ENCODE peak calls at places on chromosome 12, in five cellular contexts. K is CD8-positive, alpha-beta T cell; H is GM12878; A is mucosa of descending colon; Q is body of pancreas. J is an unnamed sample. For H3K4me1 and H3K36me3, the result is how much of the 10 kb centered on the place peaks cover.

GRCh38 chr12:49059385-49060232 is 985 bp downstream of the KMT2D start:
- DNase-seq in K (no peak), H (no peak), A (peak), Q (no peak), J (peak)

GRCh38 chr12:51496907-51497306 is 72.3 kb downstream of the SLC4A8 start:
- DNase-seq in K (no peak), H (no peak), A (no peak), Q (no peak), J (no peak)

GRCh38 chr12:104585448-104586055 is 128.8 kb downstream of the CHST11 start:
- DNase-seq in K (no peak), H (no peak), A (no peak), Q (no peak), J (no peak)

GRCh38 chr12:2902287-2902880 is 11.7 kb downstream of the TULP3 start:
- DNase-seq in K (no peak), H (no peak), A (no peak), Q (peak), J (no peak)

GRCh38 chr12:11508699-11509098 is 113.3 kb upstream of the PRB2 start:
- DNase-seq in K (no peak), H (no peak), A (no peak), Q (no peak), J (no peak)

GRCh38 chr12:78088391-78088832 is 257.7 kb downstream of the NAV3 start:
- DNase-seq in K (no peak), H (no peak), A (no peak), Q (no peak), J (peak)

GRCh38 chr12:50598321-50598862 is 93.6 kb downstream of the DIP2B start:
- DNase-seq in K (no peak), H (no peak), A (no peak), Q (no peak), J (no peak)

GRCh38 chr12:74689071-74689655 is 151.5 kb downstream of the ATXN7L3B start:
- DNase-seq in K (no peak), H (no peak), A (no peak), Q (no peak), J (peak)

GRCh38 chr12:47722926-47723631 is 2.2 kb downstream of the ENDOU start:
- DNase-seq in K (no peak), H (no peak), A (no peak), Q (no peak), J (no peak)

GRCh38 chr12:267581-268482 is 5.2 kb upstream of the SLC6A13 start:
- DNase-seq in K (no peak), H (no peak), A (no peak), Q (no peak), J (no peak)

GRCh38 chr12:57057037-57057436 is 7.1 kb upstream of the MYO1A start:
- DNase-seq in K (no peak), H (no peak), A (no peak), Q (no peak), J (no peak)

GRCh38 chr12:127656261-127656660 is 610.7 kb upstream of the TMEM132C start:
- DNase-seq in K (no peak), H (no peak), A (no peak), Q (no peak), J (no peak)

GRCh38 chr12:11834104-11834812 is 184.8 kb downstream of the ETV6 start:
- DNase-seq in K (no peak), H (no peak), A (no peak), Q (no peak), J (no peak)

GRCh38 chr12:52243774-52244614 is 11.0 kb downstream of the KRT7 start:
- DNase-seq in K (peak), H (peak), A (peak), Q (peak), J (peak)

GRCh38 chr12:3129301-3130052 is 52.3 kb downstream of the TSPAN9 start:
- DNase-seq in K (no peak), H (peak), A (no peak), Q (no peak), J (no peak)

DNA sequence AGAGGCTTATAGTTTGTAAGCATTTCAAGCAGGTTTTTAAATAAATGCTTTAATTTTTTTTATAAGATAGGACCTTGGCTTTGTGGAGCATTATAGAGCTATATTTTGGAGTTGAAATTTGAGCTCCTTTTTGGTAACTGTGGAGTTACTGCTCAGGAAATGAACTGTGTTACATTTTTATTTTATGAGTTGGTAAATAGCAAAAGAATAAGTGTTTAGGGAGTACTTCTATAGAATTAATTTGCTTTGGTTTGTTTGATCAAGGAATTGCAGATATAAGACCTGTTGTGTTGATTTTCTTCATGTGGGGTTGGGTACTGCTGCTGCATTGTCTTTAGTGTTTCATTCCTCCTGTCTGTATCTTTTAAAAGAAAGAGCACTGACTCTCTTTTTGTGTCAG is 3.5 kb downstream of the ATP2A2 start:
- DNase-seq in K (no peak), H (no peak), A (no peak), Q (no peak), J (no peak)
- H3K4me1 ChIP-seq in K (under half), H (under half), A (under half), Q (half or more), J (half or more)

GRCh38 chr12:68240975-68241374 is 12.4 kb downstream of the IL22 start:
- DNase-seq in K (peak), H (peak), A (peak), Q (no peak), J (no peak)
- H3K4me3 ChIP-seq in K (peak), H (no peak), A (no peak), Q (no peak), J (no peak)

GRCh38 chr12:76554411-76555225 is 5.0 kb downstream of the OSBPL8 start:
- DNase-seq in K (no peak), H (no peak), A (no peak), Q (no peak), J (no peak)

GRCh38 chr12:76555797-76556196 is 3.8 kb downstream of the OSBPL8 start:
- DNase-seq in K (no peak), H (no peak), A (no peak), Q (no peak), J (no peak)

GRCh38 chr12:76555226-76555767 is 4.3 kb downstream of the OSBPL8 start:
- DNase-seq in K (no peak), H (no peak), A (no peak), Q (no peak), J (no peak)

GRCh38 chr12:76558684-76559276 is 791 bp downstream of the OSBPL8 start:
- DNase-seq in K (peak), H (no peak), A (peak), Q (peak), J (peak)

DNA sequence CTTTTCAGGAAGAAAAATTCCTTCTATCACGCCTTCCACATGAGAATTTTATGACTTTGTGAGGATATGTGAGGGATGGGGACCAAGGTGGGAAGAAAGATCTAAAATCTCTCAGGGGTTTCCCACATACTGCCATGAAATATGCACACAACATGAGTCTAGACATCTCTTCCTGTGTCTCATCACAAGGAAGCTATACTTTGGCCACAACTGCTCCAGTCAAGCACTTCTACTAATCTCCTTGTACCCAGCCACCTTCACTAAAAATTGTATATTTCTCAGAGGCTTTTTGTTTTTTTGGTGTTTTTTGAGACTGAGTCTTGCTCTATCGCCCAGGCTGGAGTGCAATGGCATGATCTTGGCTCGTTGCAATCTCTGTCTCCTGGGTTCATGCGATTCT is 3.2 kb downstream of the OSBPL8 start:
- DNase-seq in K (no peak), H (no peak), A (no peak), Q (no peak), J (no peak)
- H3K36me3 ChIP-seq in K (under half), H (under half), A (under half), Q (under half), J (under half)

DNA sequence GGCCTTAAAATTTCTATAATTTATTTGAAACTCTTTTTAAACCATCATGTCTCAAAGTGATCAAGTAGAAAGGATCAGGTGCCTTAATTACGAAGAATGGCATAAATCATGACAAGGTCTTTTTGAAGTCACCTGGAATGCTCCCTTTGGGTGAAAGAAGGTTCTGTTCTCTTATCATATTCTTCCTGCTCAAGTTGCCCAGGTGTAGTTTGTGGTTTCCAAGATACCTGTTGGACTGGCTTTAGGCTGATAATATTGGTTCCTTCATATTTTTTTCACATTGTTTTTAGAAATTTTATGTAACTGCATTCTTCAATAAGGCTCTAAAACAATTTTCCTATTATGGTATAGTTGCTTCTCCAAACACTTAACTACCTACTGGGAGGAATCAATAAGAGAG is 29.2 kb downstream of the RASSF3 start:
- DNase-seq in K (no peak), H (no peak), A (no peak), Q (no peak), J (no peak)
- H3K4me1 ChIP-seq in K (half or more), H (under half), A (under half), Q (half or more), J (under half)

DNA sequence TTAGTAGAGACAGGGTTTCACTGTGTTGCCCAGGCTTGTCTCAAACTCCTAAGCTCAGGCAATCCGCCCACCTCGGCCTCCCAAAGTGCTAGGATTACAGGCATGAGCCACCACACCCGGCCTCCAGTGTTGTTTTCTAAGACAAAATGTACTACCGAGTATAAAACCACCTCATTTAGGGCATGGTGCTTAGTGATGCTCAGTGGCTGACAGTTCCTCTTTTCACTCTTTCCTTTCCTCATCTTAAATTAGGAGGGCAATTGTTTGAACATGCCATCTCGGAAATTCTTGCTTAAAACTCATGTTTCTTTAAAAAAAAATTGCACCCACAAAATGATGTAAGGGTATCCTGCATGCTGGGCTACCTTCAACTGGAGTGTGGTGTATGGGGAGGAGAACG is 89.0 kb downstream of the RFX4 start:
- DNase-seq in K (no peak), H (no peak), A (no peak), Q (no peak), J (no peak)
- H3K4me3 ChIP-seq in K (no peak), H (no peak), A (no peak), Q (no peak), J (no peak)

DNA sequence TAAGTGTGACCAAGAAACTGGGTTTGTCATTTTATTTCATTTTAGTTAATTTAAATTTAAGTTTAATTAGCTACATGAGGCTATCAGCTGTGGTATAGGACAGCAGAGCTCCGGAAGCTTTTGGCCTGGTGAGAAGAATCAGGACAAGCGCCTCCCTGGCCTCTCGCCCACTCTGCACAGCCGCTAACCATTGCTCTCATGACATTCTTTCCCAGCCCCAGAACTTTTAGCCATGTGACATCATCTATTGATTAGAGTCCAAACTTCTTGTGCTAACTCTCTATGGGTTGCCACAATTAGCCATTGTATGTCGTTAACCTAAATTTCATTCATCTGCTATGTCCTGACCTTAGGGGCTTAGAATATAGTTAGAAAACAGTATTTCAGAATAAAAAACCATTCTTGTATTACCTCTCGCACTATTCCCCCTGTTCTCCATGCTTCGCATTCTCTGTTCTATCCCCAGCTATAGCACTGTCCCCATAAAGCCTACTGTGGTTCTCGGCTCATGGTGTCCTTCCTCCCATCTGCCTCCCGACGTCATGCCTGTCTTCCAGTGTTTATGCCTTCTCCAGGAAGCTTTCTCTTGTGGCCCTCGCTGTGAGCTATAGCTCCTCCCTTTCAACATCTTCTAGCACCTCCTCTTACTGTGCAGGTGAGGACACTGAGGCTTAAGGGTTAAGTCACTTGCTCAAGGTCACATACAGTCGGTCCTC is 23.5 kb downstream of the SSH1 start:
- DNase-seq in K (no peak), H (no peak), A (no peak), Q (peak), J (no peak)
- H3K36me3 ChIP-seq in K (under half), H (under half), A (under half), Q (under half), J (under half)

DNA sequence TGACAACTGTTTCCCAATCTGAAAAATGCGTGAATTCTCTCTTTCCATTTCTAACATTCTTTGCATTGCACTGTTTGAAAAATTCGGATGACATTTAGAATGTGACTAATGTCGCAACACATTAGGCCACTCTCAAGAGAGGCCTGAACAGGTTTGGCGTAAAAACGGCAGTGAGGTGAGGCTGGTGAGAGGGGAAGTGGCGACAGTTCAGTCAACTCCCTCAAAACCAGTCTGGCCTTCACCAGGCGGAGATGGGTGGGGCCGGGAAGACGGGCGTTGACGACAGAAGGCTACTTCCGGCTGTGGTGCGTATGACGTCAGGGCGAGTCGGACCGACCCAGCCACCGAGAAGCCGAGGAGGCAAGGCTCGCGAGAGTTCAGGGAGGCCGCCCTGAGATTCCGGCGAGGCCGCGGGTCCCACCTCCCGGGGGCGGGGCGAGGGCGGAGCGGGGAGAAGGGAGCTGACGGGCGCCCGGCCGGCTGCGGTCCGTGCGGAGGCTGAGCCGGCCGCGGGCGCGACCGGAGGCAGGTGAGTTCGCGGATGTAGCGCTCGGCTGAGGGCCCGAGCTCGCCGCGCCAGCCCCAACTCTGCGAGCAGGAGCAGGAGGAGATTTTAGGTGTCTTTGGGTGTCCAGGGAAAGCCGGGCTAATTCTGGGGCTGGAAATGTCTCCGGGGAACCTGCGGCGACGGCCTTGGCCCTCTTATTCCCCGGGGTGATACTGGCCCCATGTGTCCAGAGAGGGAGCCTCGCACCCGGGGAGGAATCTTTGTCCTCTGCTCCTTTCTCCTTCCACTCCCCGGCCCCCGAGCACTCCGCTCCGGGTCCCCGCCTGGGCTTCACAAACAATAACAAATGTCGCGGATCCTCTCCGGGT is at the start of gene STK38L:
- DNase-seq in K (peak), H (peak), A (peak), Q (peak), J (peak)
- H3K4me1 ChIP-seq in K (under half), H (under half), A (under half), Q (under half), J (under half)

GRCh38 chr12:92061061-92061460 is 84.6 kb downstream of the BTG1 start:
- DNase-seq in K (no peak), H (no peak), A (no peak), Q (no peak), J (no peak)
- H3K4me3 ChIP-seq in K (no peak), H (no peak), A (no peak), Q (no peak), J (no peak)

DNA sequence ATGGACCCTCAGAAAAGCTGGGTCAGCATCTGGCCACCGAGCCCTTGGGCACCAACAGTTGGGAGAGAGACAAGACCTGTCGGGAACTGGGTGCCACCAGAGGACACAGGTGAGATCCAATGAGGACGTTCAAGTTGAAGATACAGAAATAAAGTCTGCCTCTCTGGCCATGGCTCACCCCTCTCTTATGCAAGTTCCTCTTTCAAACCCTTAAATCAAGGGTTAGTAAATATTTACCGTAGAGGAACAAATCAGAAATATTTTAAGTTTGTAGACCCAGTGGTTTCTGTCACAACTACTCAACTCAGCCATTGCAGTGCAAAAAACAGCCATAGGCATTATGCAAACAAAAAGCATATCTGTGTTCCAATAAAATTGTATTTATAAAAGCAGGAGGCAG is 76.5 kb upstream of the HSPB8 start:
- DNase-seq in K (no peak), H (no peak), A (no peak), Q (no peak), J (no peak)
- H3K36me3 ChIP-seq in K (under half), H (under half), A (under half), Q (under half), J (under half)